ENCODE peak calls at places on chromosomes 6 and 20, in eight cellular contexts. X is mucosa of gallbladder; Z is CD8-positive, alpha-beta T cell; N is LoVo; E is HL-60; W is GM03348; H is EH; U is activated CD8-positive, alpha-beta memory T cell treated with anti-CD3 and anti-CD28 coated beads for 4 hours. F is an unnamed sample.

GRCh38 chr6:79764758-79765157 is 133.6 kb downstream of the SH3BGRL2 start:
- DNase-seq in X (no peak), Z (no peak), N (no peak), E (no peak), W (no peak), H (no peak), U (no peak), F (no peak)

GRCh38 chr6:110654096-110654820 is 161.0 kb downstream of the CDK19 start:
- DNase-seq in X (no peak), Z (no peak), N (no peak), E (no peak), W (no peak), H (peak), U (no peak), F (no peak)

GRCh38 chr6:82971877-82972460 is 93.7 kb downstream of the UBE3D start:
- DNase-seq in X (no peak), Z (no peak), N (no peak), E (no peak), W (no peak), H (no peak), U (no peak), F (no peak)

GRCh38 chr6:21271431-21272155 is 322.0 kb upstream of the SOX4 start:
- DNase-seq in X (no peak), Z (no peak), N (no peak), E (no peak), W (no peak), H (no peak), U (no peak), F (no peak)

GRCh38 chr6:157813757-157814455 is 9.1 kb upstream of the SNX9 start:
- DNase-seq in X (no peak), Z (no peak), N (no peak), E (no peak), W (peak), H (peak), U (no peak), F (no peak)

GRCh38 chr6:38079107-38079506 is 259.6 kb downstream of the ZFAND3 start:
- DNase-seq in X (no peak), Z (no peak), N (no peak), E (no peak), W (no peak), H (no peak), U (no peak), F (no peak)

GRCh38 chr6:104540743-104541142 is 319.0 kb downstream of the HACE1 start:
- DNase-seq in X (no peak), Z (no peak), N (no peak), E (no peak), W (no peak), H (peak), U (no peak), F (no peak)

GRCh38 chr20:60102665-60103210 is 144.5 kb downstream of the CDH26 start:
- DNase-seq in X (no peak), Z (no peak), N (no peak), E (no peak), W (no peak), H (no peak), U (no peak), F (no peak)

GRCh38 chr20:5677389-5677788 is 72.8 kb upstream of the SHLD1 start:
- DNase-seq in X (no peak), Z (no peak), N (no peak), E (no peak), W (no peak), H (no peak), U (no peak), F (no peak)

GRCh38 chr6:72032056-72032455 is 145.7 kb downstream of the RIMS1 start:
- DNase-seq in X (no peak), Z (no peak), N (no peak), E (no peak), W (peak), H (peak), U (no peak), F (no peak)

F was measured in AML-193.